ENCODE peak calls at places on chromosome 20, in eight cellular contexts. W, M, P, F, X, G, Q and U are unnamed samples.
A peak's percentile ranks its signal among the peaks of the same experiment; 100 is the strongest.

GRCh38 chr20:56595746-56596478 is 33.2 kb upstream of the TFAP2C start:
- DNase-seq in W (no peak), Q (no peak), G (no peak), M (no peak), X (no peak), F (no peak), P (no peak), U (no peak)

GRCh38 chr20:38728911-38729642 is 4.8 kb downstream of the SLC32A1 start:
- DNase-seq in F (no peak), W (no peak), G (no peak), X (no peak), P (no peak), Q (no peak), M (no peak), U (no peak)

GRCh38 chr20:60050193-60050960 is 92.2 kb downstream of the CDH26 start:
- DNase-seq in F (no peak), G (no peak), W (no peak), P (peak; percentile 4), X (no peak), Q (no peak), M (no peak), U (no peak)

GRCh38 chr20:48827880-48828733 is at the start of gene PREX1:
- DNase-seq in F (no peak), X (peak; percentile 73), W (peak; percentile 63), Q (peak; percentile 45), M (peak; percentile 65), P (peak; percentile 85), G (peak; percentile 86), U (peak; percentile 87)

GRCh38 chr20:26169506-26169905 is 472.9 kb upstream of the ZNF337 start:
- DNase-seq in M (no peak), X (no peak), P (no peak), W (peak; percentile 66), G (no peak), Q (no peak), F (peak; percentile 57), U (no peak)

GRCh38 chr20:25389381-25389857 is 1.2 kb downstream of the ABHD12 start:
- DNase-seq in G (no peak), X (no peak), W (peak; percentile 70), P (peak; percentile 29), F (no peak), Q (no peak), M (peak; percentile 29), U (no peak)

GRCh38 chr20:46327557-46327956 is 19.3 kb upstream of the CDH22 start:
- DNase-seq in G (no peak), W (no peak), X (no peak), F (no peak), M (no peak), Q (no peak), P (no peak), U (no peak)

GRCh38 chr20:8305449-8305978 is 173.4 kb downstream of the PLCB1 start:
- DNase-seq in F (no peak), G (no peak), Q (peak; percentile 25), P (peak; percentile 63), M (peak; percentile 45), W (peak; percentile 50), X (no peak), U (peak; percentile 31)

GRCh38 chr20:57851786-57852185 is 142.0 kb upstream of the PMEPA1 start:
- DNase-seq in Q (no peak), M (no peak), G (no peak), X (no peak), P (no peak), F (no peak), W (no peak), U (no peak)

GRCh38 chr20:57582029-57582378 is 21.1 kb downstream of the PCK1 start:
- DNase-seq in F (no peak), X (no peak), P (no peak), Q (no peak), M (no peak), G (no peak), W (no peak), U (no peak)

GRCh38 chr20:45545754-45546453 is 1.3 kb downstream of the EPPIN start:
- DNase-seq in F (no peak), M (no peak), X (no peak), Q (no peak), P (peak; percentile 16), G (no peak), W (peak; percentile 75), U (no peak)

GRCh38 chr20:33880396-33880795 is 69.2 kb downstream of the CHMP4B start:
- DNase-seq in X (no peak), P (no peak), W (no peak), Q (no peak), G (no peak), F (no peak), M (no peak), U (no peak)

GRCh38 chr20:57840066-57840465 is 130.3 kb upstream of the PMEPA1 start:
- DNase-seq in P (no peak), X (no peak), W (peak; percentile 23), F (no peak), M (no peak), G (no peak), Q (no peak), U (no peak)

GRCh38 chr20:42734660-42735368 is 454.9 kb downstream of the PTPRT start:
- DNase-seq in P (no peak), X (no peak), G (no peak), M (no peak), F (no peak), W (no peak), Q (no peak), U (no peak)

GRCh38 chr20:8218861-8219260 is 86.8 kb downstream of the PLCB1 start:
- DNase-seq in X (no peak), G (no peak), F (peak; percentile 36), M (no peak), W (peak; percentile 67), Q (no peak), P (no peak), U (no peak)

GRCh38 chr20:31862157-31862470 is 8.2 kb downstream of the DUSP15 start:
- DNase-seq in F (no peak), X (no peak), P (no peak), M (no peak), G (no peak), W (no peak), Q (no peak), U (no peak)
- H3K4me3 ChIP-seq in F (no peak overlapping the region), X (peak overlapping the region; percentile 78), P (no peak overlapping the region), M (no peak overlapping the region), G (no peak overlapping the region), W (no peak overlapping the region), Q (no peak overlapping the region), U (no peak overlapping the region)

GRCh38 chr20:49938173-49939163 is 2.3 kb downstream of the RNF114 start:
- DNase-seq in M (no peak), P (no peak), Q (peak; percentile 57), G (no peak), F (no peak), X (no peak), W (peak; percentile 83), U (no peak)
- H3K4me3 ChIP-seq in M (no peak overlapping the region), P (peak overlapping the region; percentile 95), Q (peak overlapping the region; percentile 98), G (peak overlapping the region; percentile 99), F (peak overlapping the region; percentile 96), X (peak overlapping the region; percentile 98), W (peak overlapping the region; percentile 89), U (no peak overlapping the region)

GRCh38 chr20:1386323-1386722 is 6.5 kb downstream of the FKBP1A start:
- DNase-seq in Q (no peak), F (no peak), W (no peak), G (no peak), P (no peak), X (no peak), M (no peak), U (no peak)

GRCh38 chr20:1381753-1382591 is 10.9 kb downstream of the FKBP1A start:
- DNase-seq in Q (no peak), M (no peak), W (peak; percentile 49), P (no peak), F (no peak), G (no peak), X (no peak), U (no peak)

GRCh38 chr20:1388253-1388652 is 4.6 kb downstream of the FKBP1A start:
- DNase-seq in F (no peak), W (no peak), M (no peak), Q (no peak), X (no peak), P (no peak), G (no peak), U (no peak)

GRCh38 chr20:1382670-1383069 is 10.2 kb downstream of the FKBP1A start:
- DNase-seq in F (no peak), W (peak; percentile 87), X (no peak), M (no peak), P (no peak), Q (no peak), G (no peak), U (no peak)

GRCh38 chr20:1383621-1384404 is 9.0 kb downstream of the FKBP1A start:
- DNase-seq in X (no peak), Q (no peak), P (no peak), F (no peak), W (no peak), M (peak; percentile 54), G (no peak), U (no peak)
- H3K4me3 ChIP-seq in X (no peak overlapping the region), Q (no peak overlapping the region), P (no peak overlapping the region), F (no peak overlapping the region), W (no peak overlapping the region), M (no peak overlapping the region), G (no peak overlapping the region), U (no peak overlapping the region)

GRCh38 chr20:41249371-41249770 is 68.2 kb downstream of the ZHX3 start:
- DNase-seq in P (peak; percentile 38), F (peak; percentile 59), X (no peak), G (peak; percentile 62), M (no peak), Q (peak; percentile 67), W (peak; percentile 93), U (peak; percentile 59)

GRCh38 chr20:41248371-41249024 is 69.0 kb downstream of the ZHX3 start:
- DNase-seq in F (no peak), P (no peak), W (no peak), M (no peak), X (no peak), G (no peak), Q (peak; percentile 61), U (no peak)

GRCh38 chr20:41249781-41250281 is 67.7 kb downstream of the ZHX3 start:
- DNase-seq in X (no peak), F (no peak), Q (no peak), W (peak; percentile 25), M (no peak), P (peak; percentile 58), G (peak; percentile 64), U (no peak)

GRCh38 chr20:41245086-41245707 is 72.3 kb downstream of the ZHX3 start:
- DNase-seq in W (peak; percentile 42), M (no peak), G (no peak), Q (no peak), F (no peak), X (no peak), P (no peak), U (no peak)

DNA sequence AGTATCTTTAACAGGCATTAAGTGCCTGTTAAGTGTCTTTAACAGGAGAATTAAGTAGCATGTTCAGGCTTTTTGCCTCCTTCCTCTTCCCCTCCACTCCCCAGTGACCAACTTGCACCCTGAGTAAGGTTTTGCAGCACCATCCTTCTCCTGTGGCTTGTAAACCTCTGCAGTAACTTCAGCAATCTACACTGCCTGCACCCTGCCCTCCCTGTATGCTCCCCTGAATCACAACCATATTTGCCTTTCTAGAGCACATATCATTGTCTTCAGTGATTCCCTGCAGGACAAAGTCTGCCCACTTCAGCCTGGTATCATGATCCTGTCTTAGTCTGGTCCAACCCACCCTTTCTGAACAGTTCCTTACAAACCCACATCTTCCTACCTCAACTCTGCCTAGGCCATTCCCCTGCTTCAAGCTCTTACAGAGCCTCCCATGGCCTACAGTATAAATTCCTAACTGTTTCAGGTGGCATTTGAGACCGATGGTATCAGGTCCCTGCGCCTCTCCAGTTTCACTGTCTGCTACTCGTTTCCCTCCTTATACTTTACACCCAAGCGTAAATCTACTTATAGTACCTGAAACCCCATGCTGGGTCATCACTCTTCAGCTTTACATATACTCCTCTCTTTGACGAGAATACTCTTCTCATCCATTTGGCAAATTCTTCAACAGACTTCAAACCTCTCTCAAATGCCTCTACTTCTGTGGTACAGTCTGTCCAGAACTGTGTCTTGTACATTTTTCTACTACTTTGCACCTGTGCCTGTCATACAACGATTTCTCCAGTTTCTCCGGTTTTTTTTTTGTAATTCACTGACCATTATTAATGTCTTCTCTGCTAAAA is 69.8 kb downstream of the ZHX3 start:
- DNase-seq in G (no peak), P (no peak), F (no peak), M (no peak), Q (no peak), W (no peak), X (no peak), U (no peak)
- H3K4me3 ChIP-seq in G (no peak overlapping the region), P (no peak overlapping the region), F (no peak overlapping the region), M (no peak overlapping the region), Q (no peak overlapping the region), W (peak overlapping the region; percentile 65), X (peak overlapping the region; percentile 24), U (no peak overlapping the region)